ENCODE peak calls at places on chromosomes 6 and 20, in four cellular contexts. One of them, this sample, is unnamed.

GRCh38 chr20:60365063-60365640 is 406.9 kb downstream of the CDH26 start:
- DNase-seq in A549: no peak
- DNase-seq in GM12878: no peak
- DNase-seq in HepG2: no peak
- DNase-seq in this sample: peak; percentile 54

GRCh38 chr20:25065625-25066338 is 7.8 kb upstream of the ACSS1 start:
- DNase-seq in A549: peak; percentile 71
- DNase-seq in GM12878: peak; percentile 42
- DNase-seq in HepG2: peak; percentile 65
- DNase-seq in this sample: peak; percentile 63

GRCh38 chr6:32867022-32867477 is 13.1 kb downstream of the PSMB9 start:
- DNase-seq in A549: no peak
- DNase-seq in GM12878: no peak
- DNase-seq in HepG2: no peak
- DNase-seq in this sample: no peak

GRCh38 chr20:1363522-1363921 is 29.3 kb downstream of the FKBP1A start:
- DNase-seq in A549: no peak
- DNase-seq in GM12878: no peak
- DNase-seq in HepG2: no peak
- DNase-seq in this sample: no peak

GRCh38 chr6:11093591-11094410 is at the start of gene SMIM13:
- DNase-seq in A549: peak; percentile 97
- DNase-seq in GM12878: peak; percentile 89
- DNase-seq in HepG2: peak; percentile 98
- DNase-seq in this sample: peak; percentile 98

GRCh38 chr6:90293319-90293937 is 3.2 kb downstream of the BACH2 start:
- DNase-seq in A549: no peak
- DNase-seq in GM12878: no peak
- DNase-seq in HepG2: no peak
- DNase-seq in this sample: peak; percentile 36

GRCh38 chr6:42707595-42707994 is 14.8 kb downstream of the PRPH2 start:
- DNase-seq in A549: no peak
- DNase-seq in GM12878: no peak
- DNase-seq in HepG2: no peak
- DNase-seq in this sample: no peak

GRCh38 chr20:33994624-33994913 is 858 bp downstream of the RALY start:
- DNase-seq in A549: no peak
- DNase-seq in GM12878: no peak
- DNase-seq in HepG2: no peak
- DNase-seq in this sample: no peak

GRCh38 chr20:37911838-37912273 is 8.9 kb downstream of the VSTM2L start:
- DNase-seq in A549: peak; percentile 19
- DNase-seq in GM12878: no peak
- DNase-seq in HepG2: no peak
- DNase-seq in this sample: peak; percentile 80

GRCh38 chr20:47196091-47197081 is 160.1 kb downstream of the ZMYND8 start:
- DNase-seq in A549: peak; percentile 86
- DNase-seq in GM12878: peak; percentile 19
- DNase-seq in HepG2: peak; percentile 70
- DNase-seq in this sample: peak; percentile 83

DNA sequence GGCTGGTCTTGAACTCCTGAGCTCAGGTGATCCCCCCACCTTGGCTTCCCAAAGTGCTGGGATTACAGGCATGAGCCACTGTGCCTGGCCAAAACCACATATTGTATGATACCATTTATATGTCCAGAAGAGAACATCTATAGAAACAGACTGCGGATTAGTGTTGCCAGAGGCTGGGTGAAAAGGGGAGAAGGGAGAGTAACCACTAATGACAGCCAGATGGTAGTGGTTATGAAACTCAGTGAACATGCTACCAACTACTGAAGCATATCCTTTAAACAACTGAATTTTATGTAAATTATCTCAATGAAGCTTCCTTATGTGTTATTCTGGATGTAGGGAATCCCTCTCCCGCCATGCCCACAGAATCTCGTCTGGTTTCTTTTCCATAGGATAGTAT is 15.7 kb downstream of the SLC23A2 start:
- DNase-seq in A549: no peak
- DNase-seq in GM12878: peak; percentile 24
- DNase-seq in HepG2: no peak
- DNase-seq in this sample: peak; percentile 61
- TF ChIP-seq CHD2 in A549: no peak
- TF ChIP-seq CHD2 in GM12878: no peak
- TF ChIP-seq CHD2 in HepG2: no peak
- TF ChIP-seq CHD2 in this sample: no peak

DNA sequence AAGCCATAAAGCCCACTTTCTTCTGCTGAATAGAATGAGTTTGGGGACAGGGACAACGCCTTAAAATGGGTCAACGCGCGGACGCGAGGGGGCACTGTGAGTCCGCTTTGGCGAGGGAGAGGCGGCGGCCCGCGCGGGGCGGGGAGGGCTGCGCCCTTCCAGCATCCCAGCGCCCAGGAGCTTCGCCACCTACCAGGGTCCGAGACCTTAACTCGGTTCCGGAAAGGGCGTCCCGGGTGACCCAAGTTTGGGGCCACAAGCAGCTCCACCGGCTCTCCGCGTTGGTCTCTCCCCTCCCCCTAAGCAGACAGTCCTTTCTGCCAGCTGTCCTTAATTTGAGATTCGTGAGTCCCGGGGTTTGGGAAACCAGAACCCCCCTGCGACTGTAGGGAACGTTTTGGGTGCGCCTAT is 1.8 kb upstream of the SAMD5 start:
- DNase-seq in A549: peak; percentile 55
- DNase-seq in GM12878: no peak
- DNase-seq in HepG2: peak; percentile 38
- DNase-seq in this sample: peak; percentile 75
- TF ChIP-seq PBX3 in A549: no peak
- TF ChIP-seq PBX3 in GM12878: no peak
- TF ChIP-seq PBX3 in HepG2: no peak
- TF ChIP-seq PBX3 in this sample: no peak

GRCh38 chr20:46076806-46077205 is 13.0 kb downstream of the NCOA5 start:
- DNase-seq in A549: no peak
- DNase-seq in GM12878: no peak
- DNase-seq in HepG2: no peak
- DNase-seq in this sample: no peak
- TF ChIP-seq CHD2 in A549: no peak
- TF ChIP-seq CHD2 in GM12878: no peak
- TF ChIP-seq CHD2 in HepG2: no peak
- TF ChIP-seq CHD2 in this sample: no peak

DNA sequence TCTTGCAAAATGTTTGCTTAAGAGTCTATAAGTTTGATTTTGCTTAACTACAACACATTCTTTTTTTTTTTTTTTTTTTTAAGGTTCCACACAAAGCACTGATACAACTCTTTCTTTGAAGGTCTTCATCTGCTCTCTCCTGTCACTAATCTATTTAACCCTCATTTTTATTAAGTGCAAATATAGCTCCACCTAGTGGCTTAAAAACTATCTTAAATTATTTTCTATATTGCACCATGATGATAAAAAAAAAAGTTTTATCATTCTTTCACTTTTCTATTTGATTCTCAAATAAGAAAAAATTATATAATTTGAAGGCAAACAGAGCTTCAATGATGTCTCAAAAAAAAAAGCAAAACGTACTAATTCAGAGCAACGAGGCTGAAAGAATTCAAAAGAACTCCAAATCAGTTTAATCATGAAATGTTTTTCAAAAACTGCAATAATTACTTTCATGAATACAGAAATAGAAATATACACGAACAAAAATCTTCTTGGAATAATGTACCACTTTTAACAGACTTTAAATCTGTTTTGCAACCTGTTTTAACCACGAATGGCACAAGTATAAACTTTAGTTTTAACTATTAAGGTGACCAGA is 12.8 kb downstream of the ESF1 start:
- DNase-seq in A549: peak; percentile 25
- DNase-seq in GM12878: no peak
- DNase-seq in HepG2: peak; percentile 28
- DNase-seq in this sample: peak; percentile 50
- TF ChIP-seq PBX3 in A549: no peak
- TF ChIP-seq PBX3 in GM12878: no peak
- TF ChIP-seq PBX3 in HepG2: no peak
- TF ChIP-seq PBX3 in this sample: no peak

GRCh38 chr6:107489636-107490567 is at the start of gene SOBP:
- DNase-seq in A549: peak; percentile 28
- DNase-seq in GM12878: no peak
- DNase-seq in HepG2: peak; percentile 44
- DNase-seq in this sample: peak; percentile 96
- TF ChIP-seq CHD2 in A549: no peak
- TF ChIP-seq CHD2 in GM12878: no peak
- TF ChIP-seq CHD2 in HepG2: no peak
- TF ChIP-seq CHD2 in this sample: no peak

GRCh38 chr6:138001750-138002349 is 105.4 kb downstream of the PERP start:
- DNase-seq in A549: peak; percentile 43
- DNase-seq in GM12878: no peak
- DNase-seq in HepG2: peak; percentile 44
- DNase-seq in this sample: peak; percentile 34
- TF ChIP-seq PBX3 in A549: no peak
- TF ChIP-seq PBX3 in GM12878: no peak
- TF ChIP-seq PBX3 in HepG2: no peak
- TF ChIP-seq PBX3 in this sample: no peak

GRCh38 chr6:2948228-2949025 is 22.9 kb downstream of the SERPINB6 start:
- DNase-seq in A549: no peak
- DNase-seq in GM12878: no peak
- DNase-seq in HepG2: no peak
- DNase-seq in this sample: no peak
- TF ChIP-seq CHD2 in A549: no peak
- TF ChIP-seq CHD2 in GM12878: no peak
- TF ChIP-seq CHD2 in HepG2: no peak
- TF ChIP-seq CHD2 in this sample: no peak

DNA sequence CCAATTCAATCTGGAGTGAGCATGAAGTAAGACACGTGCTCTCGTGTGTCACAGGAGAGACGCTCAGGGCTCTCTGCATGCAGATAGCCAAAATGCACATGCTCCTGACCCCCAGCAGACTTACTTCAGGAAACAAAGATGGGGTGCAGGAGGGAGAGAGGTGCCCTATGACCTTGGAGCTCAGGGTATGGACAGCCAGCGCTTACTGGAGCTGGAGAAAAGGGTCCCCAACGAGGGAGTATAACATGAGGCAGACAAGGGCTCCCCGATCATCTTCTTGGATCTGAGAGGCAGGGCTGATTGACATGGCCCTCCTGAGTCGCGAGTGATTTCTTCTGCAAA is 70.7 kb downstream of the BMP7 start:
- DNase-seq in A549: no peak
- DNase-seq in GM12878: no peak
- DNase-seq in HepG2: no peak
- DNase-seq in this sample: no peak
- TF ChIP-seq PBX3 in A549: no peak
- TF ChIP-seq PBX3 in GM12878: no peak
- TF ChIP-seq PBX3 in HepG2: no peak
- TF ChIP-seq PBX3 in this sample: no peak

DNA sequence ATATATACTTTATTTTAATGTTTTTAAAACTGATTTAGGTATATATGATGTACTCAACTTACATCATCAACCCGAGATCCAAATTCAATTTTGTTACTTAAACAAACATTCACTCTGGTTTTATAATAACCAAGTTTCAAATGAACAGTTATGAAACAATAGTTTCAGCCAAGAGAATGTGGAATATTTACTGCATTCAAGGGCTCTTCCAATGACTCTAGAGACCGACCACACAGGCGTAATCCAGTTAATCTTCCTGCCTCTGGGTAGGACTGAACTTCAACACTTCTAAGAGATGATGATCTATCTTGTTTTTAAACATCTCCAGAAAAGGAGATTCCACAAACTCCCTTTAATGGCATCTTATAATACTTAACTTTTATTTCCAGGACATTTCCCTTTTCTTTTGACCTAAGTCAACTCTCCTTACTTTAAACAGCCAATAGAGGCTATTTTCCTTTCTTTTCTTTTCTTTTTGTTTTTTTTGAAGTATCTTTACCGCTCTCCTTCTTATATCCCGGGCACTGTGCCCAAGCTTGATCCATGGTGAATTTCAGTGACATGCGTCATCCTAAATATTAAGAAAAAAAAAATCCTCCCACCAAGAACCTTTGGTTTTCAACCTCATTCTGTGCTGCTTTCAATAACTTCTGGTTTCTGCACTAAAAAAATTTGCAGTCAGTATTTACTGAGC is 110.1 kb downstream of the KIF13A start:
- DNase-seq in A549: peak; percentile 81
- DNase-seq in GM12878: no peak
- DNase-seq in HepG2: no peak
- DNase-seq in this sample: no peak
- TF ChIP-seq CHD2 in A549: no peak
- TF ChIP-seq CHD2 in GM12878: no peak
- TF ChIP-seq CHD2 in HepG2: no peak
- TF ChIP-seq CHD2 in this sample: no peak